ENCODE peak calls at places on chromosomes 4 and X, in six cellular contexts. M is heart left ventricle; C is CD4-positive, alpha-beta T cell; L is transverse colon; T is ovary; X is lower lobe of right lung. I is an unnamed sample.

GRCh38 chr4:60389636-60390035 is 810.5 kb upstream of the ADGRL3 start:
- DNase-seq in X (no peak), T (no peak), M (no peak), L (no peak), C (no peak), I (no peak)

GRCh38 chr4:140906984-140907962 is 151.1 kb upstream of the TBC1D9 start:
- DNase-seq in L (no peak), X (no peak), M (no peak), C (no peak), T (no peak), I (no peak)

GRCh38 chr4:30716671-30717207 is 3.4 kb upstream of the PCDH7 start:
- DNase-seq in T (no peak), M (no peak), X (no peak), L (no peak), C (no peak), I (no peak)

GRCh38 chr4:155960522-155960921 is 6.9 kb upstream of the CTSO start:
- DNase-seq in X (no peak), L (no peak), C (no peak), T (no peak), M (no peak), I (no peak)

GRCh38 chrX:130896816-130897508 is 6.0 kb downstream of the ENOX2 start:
- DNase-seq in M (no peak), C (no peak), L (no peak), X (no peak), T (no peak), I (no peak)

GRCh38 chrX:39869846-39870601 is 227.7 kb downstream of the BCOR start:
- DNase-seq in X (no peak), C (peak), T (no peak), M (no peak), L (peak), I (no peak)

GRCh38 chr4:80615099-80615498 is 279.6 kb downstream of the CFAP299 start:
- DNase-seq in T (no peak), C (no peak), X (no peak), L (no peak), M (no peak), I (no peak)

GRCh38 chr4:67292045-67292444 is 253.3 kb downstream of the CENPC start:
- DNase-seq in T (no peak), C (no peak), M (no peak), X (no peak), L (no peak), I (no peak)

GRCh38 chrX:44330227-44330626 is 13.2 kb downstream of the EFHC2 start:
- DNase-seq in T (no peak), M (no peak), X (no peak), C (no peak), L (no peak), I (no peak)

GRCh38 chr4:26447378-26447777 is 42.9 kb downstream of the CCKAR start:
- DNase-seq in C (no peak), T (no peak), X (no peak), L (no peak), M (no peak), I (no peak)

GRCh38 chr4:141356936-141357335 is 136.2 kb downstream of the ZNF330 start:
- DNase-seq in T (no peak), X (no peak), L (no peak), C (no peak), M (no peak), I (no peak)

GRCh38 chr4:8850074-8850829 is 21.4 kb downstream of the HMX1 start:
- DNase-seq in X (peak), T (no peak), L (no peak), C (no peak), M (no peak), I (no peak)

GRCh38 chrX:132059973-132060540 is 37.0 kb downstream of the STK26 start:
- DNase-seq in T (no peak), L (no peak), C (no peak), X (no peak), M (no peak), I (no peak)

GRCh38 chrX:140710710-140711109 is 1.2 kb downstream of the LINC00632 start:
- DNase-seq in X (no peak), M (no peak), C (no peak), T (no peak), L (no peak), I (no peak)

GRCh38 chrX:96438803-96439202 is 245.8 kb upstream of the DIAPH2 start:
- DNase-seq in M (no peak), X (no peak), C (no peak), L (no peak), T (no peak), I (no peak)

GRCh38 chr4:169142906-169143305 is 127.8 kb downstream of the SH3RF1 start:
- DNase-seq in T (no peak), L (no peak), C (no peak), X (no peak), M (no peak), I (no peak)

GRCh38 chrX:125998432-125998831 is 167.7 kb downstream of the DCAF12L2 start:
- DNase-seq in C (no peak), T (no peak), M (no peak), X (no peak), L (no peak), I (no peak)

GRCh38 chr4:155675709-155676429 is 9.2 kb downstream of the GUCY1A1 start:
- DNase-seq in X (no peak), M (no peak), T (no peak), C (no peak), L (no peak), I (no peak)

GRCh38 chr4:111722321-111722720 is 422.9 kb upstream of the FAM241A start:
- DNase-seq in L (no peak), M (no peak), C (no peak), T (no peak), X (no peak), I (no peak)

GRCh38 chrX:39808471-39808917 is 289.3 kb downstream of the BCOR start:
- DNase-seq in T (no peak), M (peak), C (no peak), L (no peak), X (no peak), I (no peak)

GRCh38 chr4:180994722-180995121 is 1248.5 kb upstream of the TENM3 start:
- DNase-seq in T (no peak), X (no peak), L (no peak), M (no peak), C (no peak), I (no peak)

GRCh38 chrX:110418220-110418856 is 59.7 kb downstream of the RTL9 start:
- DNase-seq in L (no peak), T (peak), C (no peak), M (no peak), X (peak), I (no peak)

GRCh38 chr4:21469438-21470032 is 479.0 kb downstream of the KCNIP4 start:
- DNase-seq in X (no peak), M (no peak), C (no peak), L (no peak), T (no peak), I (no peak)

GRCh38 chr4:6749340-6750171 is 33.0 kb upstream of the KIAA0232 start:
- DNase-seq in X (peak), L (peak), M (peak), C (no peak), T (no peak), I (peak)

GRCh38 chrX:69508610-69509009 is 4.5 kb downstream of the NALF2 start:
- DNase-seq in T (no peak), M (no peak), L (no peak), C (no peak), X (no peak), I (no peak)

GRCh38 chrX:103710609-103711008 is at the start of gene TMEM31:
- DNase-seq in L (no peak), C (no peak), T (no peak), M (no peak), X (no peak), I (no peak)
- H3K27ac ChIP-seq in L (no peak), C (no peak), T (no peak), M (no peak), X (no peak), I (no peak)

GRCh38 chrX:107628662-107629532 is 587 bp downstream of the PRPS1 start:
- DNase-seq in M (peak), L (peak), X (peak), C (peak), T (peak), I (peak)
- H3K27ac ChIP-seq in M (peak), L (peak), X (peak), C (peak), T (peak), I (peak)

GRCh38 chr4:152690706-152691651 is 11.2 kb upstream of the TMEM154 start:
- DNase-seq in L (no peak), M (no peak), C (no peak), T (no peak), X (no peak), I (peak)
- H3K27ac ChIP-seq in L (no peak), M (peak), C (no peak), T (no peak), X (no peak), I (peak)

GRCh38 chrX:10725071-10725470 is 104.7 kb upstream of the MID1 start:
- DNase-seq in T (no peak), C (no peak), L (no peak), M (no peak), X (no peak), I (no peak)

GRCh38 chrX:10726647-10727046 is 106.3 kb upstream of the MID1 start:
- DNase-seq in X (no peak), T (no peak), L (no peak), M (no peak), C (no peak), I (no peak)

GRCh38 chrX:10729000-10729399 is 108.6 kb upstream of the MID1 start:
- DNase-seq in C (no peak), X (no peak), T (no peak), L (no peak), M (no peak), I (no peak)
- H3K27ac ChIP-seq in C (no peak), X (no peak), T (no peak), L (no peak), M (no peak), I (no peak)

GRCh38 chr4:182770259-182770968 is 146.8 kb downstream of the DCTD start:
- DNase-seq in T (no peak), X (no peak), M (no peak), L (no peak), C (no peak), I (no peak)

GRCh38 chr4:182768821-182769220 is 148.4 kb downstream of the DCTD start:
- DNase-seq in T (no peak), X (no peak), M (no peak), L (no peak), C (no peak), I (no peak)

GRCh38 chr4:182775075-182775474 is 142.1 kb downstream of the DCTD start:
- DNase-seq in X (no peak), C (no peak), T (no peak), M (no peak), L (no peak), I (no peak)

GRCh38 chr4:182766851-182767250 is 150.3 kb downstream of the DCTD start:
- DNase-seq in M (no peak), C (no peak), L (no peak), T (no peak), X (no peak), I (no peak)

DNA sequence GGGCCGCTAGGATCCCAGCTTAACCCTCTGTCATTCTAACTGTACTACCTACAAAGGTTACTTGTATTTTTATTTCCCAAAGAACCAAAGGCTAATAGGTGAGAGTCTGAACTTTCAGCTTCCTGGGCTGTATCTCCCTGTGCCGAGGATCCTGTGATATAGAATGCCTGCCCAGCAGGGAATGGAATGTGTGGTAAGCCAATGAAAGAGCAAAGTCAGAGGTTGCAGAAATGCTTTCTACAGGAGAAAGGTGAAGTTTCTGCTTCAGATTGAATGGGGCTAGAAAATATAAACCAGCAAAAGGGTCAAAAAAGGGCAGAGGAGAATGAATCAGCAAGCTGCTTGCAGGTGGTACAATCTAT is 146.2 kb downstream of the DCTD start:
- DNase-seq in L (no peak), C (no peak), T (no peak), M (no peak), X (no peak), I (no peak)
- H3K27ac ChIP-seq in L (no peak), C (no peak), T (no peak), M (no peak), X (no peak), I (no peak)

GRCh38 chr4:1291091-1291490 is 1.4 kb downstream of the MAEA start:
- DNase-seq in T (no peak), X (no peak), C (no peak), M (no peak), L (no peak), I (no peak)

GRCh38 chr4:1290165-1290977 is 680 bp downstream of the MAEA start:
- DNase-seq in C (peak), L (peak), T (no peak), M (no peak), X (no peak), I (no peak)

GRCh38 chr4:1293981-1294380 is 4.3 kb downstream of the MAEA start:
- DNase-seq in T (no peak), M (no peak), L (no peak), C (no peak), X (no peak), I (no peak)

GRCh38 chr4:1293531-1293941 is 3.8 kb downstream of the MAEA start:
- DNase-seq in M (no peak), C (no peak), T (no peak), X (no peak), L (peak), I (no peak)

DNA sequence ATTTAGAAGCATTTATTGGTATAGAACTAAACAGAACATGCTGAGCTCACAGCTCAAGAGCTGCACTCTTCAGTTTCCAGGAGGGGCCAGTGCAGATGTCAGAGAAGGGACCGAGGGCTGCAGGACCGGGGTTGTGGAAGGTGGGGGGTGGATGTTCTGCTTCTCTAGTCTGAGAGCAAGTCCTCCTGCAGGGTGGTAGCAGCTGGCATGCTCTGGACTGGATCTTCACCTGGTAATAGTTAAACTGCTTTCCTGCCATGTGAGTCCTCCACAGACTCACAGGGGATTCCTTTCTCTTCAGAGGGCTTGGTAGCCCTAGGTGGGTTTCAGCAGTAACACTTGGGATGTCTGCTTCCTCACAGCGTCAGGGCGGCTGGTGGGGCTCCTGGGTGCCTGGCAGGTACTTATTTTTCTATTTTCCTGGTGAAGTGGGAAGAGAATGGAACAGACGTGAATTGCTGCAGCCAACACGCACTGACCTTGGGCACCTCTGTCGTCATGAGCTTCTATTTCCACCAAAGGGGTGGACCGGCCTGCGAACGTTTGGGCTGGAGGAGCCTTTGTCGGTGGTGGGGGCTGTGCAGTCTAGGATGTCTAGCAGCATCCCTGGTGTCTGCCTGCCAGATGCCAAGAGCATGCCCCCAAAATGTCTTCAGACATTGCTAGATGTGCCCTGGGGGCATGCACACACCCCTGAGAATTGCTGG is 2.5 kb downstream of the MAEA start:
- DNase-seq in T (no peak), C (no peak), X (no peak), L (no peak), M (no peak), I (no peak)
- H3K27ac ChIP-seq in T (no peak), C (no peak), X (no peak), L (no peak), M (no peak), I (peak)

GRCh38 chr4:1777822-1778641 is 15.1 kb upstream of the FGFR3 start:
- DNase-seq in M (no peak), C (no peak), X (no peak), L (no peak), T (no peak), I (no peak)
- H3K27ac ChIP-seq in M (no peak), C (no peak), X (no peak), L (no peak), T (no peak), I (no peak)

I was measured in gastrocnemius medialis.